ENCODE peak calls at places on chromosomes 16 and 17, in four cellular contexts. Y is H7, E is astrocyte of the spinal cord, B is AG08395. R is an unnamed sample.

GRCh38 chr16:1923299-1924034 is 5.3 kb upstream of the HS3ST6 start:
- DNase-seq in Y (peak), E (no peak), B (peak), R (no peak)

GRCh38 chr17:35612924-35613521 is 25.9 kb downstream of the AP2B1 start:
- DNase-seq in Y (peak), E (peak), B (peak), R (peak)

GRCh38 chr17:37737971-37738370 is 6.9 kb downstream of the HNF1B start:
- DNase-seq in Y (no peak), E (peak), B (peak), R (peak)

GRCh38 chr17:36544049-36544319 is 735 bp upstream of the GGNBP2 start:
- DNase-seq in Y (no peak), E (no peak), B (peak), R (peak)

GRCh38 chr17:47288531-47289116 is 35.0 kb downstream of the ITGB3 start:
- DNase-seq in Y (no peak), E (peak), B (no peak), R (peak)

GRCh38 chr17:5874486-5874885 is 195.7 kb upstream of the WSCD1 start:
- DNase-seq in Y (no peak), E (peak), B (no peak), R (no peak)

GRCh38 chr16:2769675-2770056 is 7.4 kb downstream of the ELOB start:
- DNase-seq in Y (no peak), E (no peak), B (peak), R (no peak)

GRCh38 chr16:49277766-49278566 is 3.7 kb downstream of the CBLN1 start:
- DNase-seq in Y (peak), E (no peak), B (no peak), R (no peak)

GRCh38 chr16:53429221-53429943 is 4.9 kb upstream of the RBL2 start:
- DNase-seq in Y (no peak), E (peak), B (peak), R (peak)

GRCh38 chr16:84111481-84111880 is 5.3 kb downstream of the MBTPS1 start:
- DNase-seq in Y (no peak), E (no peak), B (no peak), R (no peak)

GRCh38 chr17:28256370-28256769 is 62.6 kb upstream of the TMEM97 start:
- DNase-seq in Y (peak), E (no peak), B (no peak), R (no peak)

GRCh38 chr17:10013360-10014112 is 108.5 kb upstream of the RCVRN start:
- DNase-seq in Y (no peak), E (no peak), B (no peak), R (no peak)

GRCh38 chr16:8712589-8713361 is 38.4 kb downstream of the ABAT start:
- DNase-seq in Y (peak), E (no peak), B (no peak), R (no peak)

GRCh38 chr17:2087597-2088211 is 32.8 kb downstream of the HIC1 start:
- DNase-seq in Y (no peak), E (no peak), B (no peak), R (peak)